ENCODE peak calls at places on chromosomes 1 and 21, in four cellular contexts. P is AG09309, G is endothelial cell, S is MM.1S. J is an unnamed sample.
A peak's percentile ranks its signal among the peaks of the same experiment; 100 is the strongest.

GRCh38 chr1:53512807-53513755 is 53.9 kb downstream of the DMRTB1 start:
- DNase-seq in P (no peak), G (no peak), S (no peak), J (peak; percentile 12)

GRCh38 chr1:192104852-192105251 is 53.4 kb upstream of the RGS18 start:
- DNase-seq in P (peak; percentile 14), G (no peak), S (no peak), J (no peak)

GRCh38 chr1:65319141-65319540 is 9.8 kb downstream of the DNAJC6 start:
- DNase-seq in P (no peak), G (no peak), S (no peak), J (no peak)

GRCh38 chr1:111204211-111204883 is 3.9 kb upstream of the DENND2D start:
- DNase-seq in P (no peak), G (no peak), S (peak; percentile 62), J (no peak)

GRCh38 chr21:44866780-44867179 is 6.7 kb downstream of the PTTG1IP start:
- DNase-seq in P (no peak), G (no peak), S (no peak), J (peak; percentile 63)

GRCh38 chr1:197224160-197224559 is 43.9 kb upstream of the CRB1 start:
- DNase-seq in P (no peak), G (no peak), S (no peak), J (no peak)

GRCh38 chr1:200923607-200924006 is 28.9 kb downstream of the INAVA start:
- DNase-seq in P (no peak), G (no peak), S (no peak), J (no peak)

GRCh38 chr1:7552402-7552801 is 218.7 kb upstream of the VAMP3 start:
- DNase-seq in P (no peak), G (no peak), S (no peak), J (peak; percentile 10)

GRCh38 chr1:226551299-226551698 is 2.7 kb downstream of the STUM start:
- DNase-seq in P (no peak), G (no peak), S (no peak), J (no peak)

GRCh38 chr1:117579221-117579906 is 26.5 kb upstream of the TENT5C start:
- DNase-seq in P (no peak), G (no peak), S (no peak), J (no peak)

GRCh38 chr1:230186003-230186863 is 119.2 kb downstream of the GALNT2 start:
- DNase-seq in P (no peak), G (no peak), S (no peak), J (no peak)

GRCh38 chr1:162536511-162536910 is 25.0 kb upstream of the UAP1 start:
- DNase-seq in P (peak; percentile 34), G (no peak), S (no peak), J (no peak)

GRCh38 chr1:245378352-245379144 is 223.8 kb downstream of the KIF26B start:
- DNase-seq in P (no peak), G (no peak), S (peak; percentile 42), J (no peak)

GRCh38 chr1:243526180-243526579 is 270.3 kb downstream of the SDCCAG8 start:
- DNase-seq in P (no peak), G (no peak), S (no peak), J (no peak)

GRCh38 chr1:183349201-183349711 is 68.9 kb downstream of the NMNAT2 start:
- DNase-seq in P (peak; percentile 53), G (no peak), S (no peak), J (no peak)

DNA sequence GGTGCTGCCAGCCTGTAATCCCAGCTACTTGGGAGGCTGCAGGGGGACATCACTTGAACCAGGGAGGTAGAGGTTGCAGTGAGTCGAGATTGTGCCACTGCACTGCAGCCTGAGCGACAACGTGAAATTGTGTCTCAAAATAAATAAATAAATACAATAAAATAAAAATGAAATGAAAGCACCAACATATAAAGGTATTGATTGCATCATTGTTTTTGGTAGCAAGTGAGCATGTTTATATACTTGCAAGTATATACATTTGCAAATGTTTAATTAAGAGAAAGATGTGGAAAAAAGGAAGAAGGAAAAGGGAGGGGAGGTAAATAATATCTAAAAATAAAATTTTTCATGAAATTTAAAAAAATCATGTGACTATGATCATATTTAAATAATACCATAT is 32.8 kb upstream of the NRIP1 start:
- DNase-seq in P (no peak), G (no peak), S (no peak), J (no peak)
- TF ChIP-seq CTCF in P (no peak), G (no peak), S (no peak), J (no peak)

GRCh38 chr1:98706173-98706848 is 44.8 kb downstream of the SNX7 start:
- DNase-seq in P (no peak), G (no peak), S (no peak), J (no peak)

GRCh38 chr1:98704474-98704873 is 43.0 kb downstream of the SNX7 start:
- DNase-seq in P (no peak), G (peak; percentile 10), S (no peak), J (peak; percentile 29)

DNA sequence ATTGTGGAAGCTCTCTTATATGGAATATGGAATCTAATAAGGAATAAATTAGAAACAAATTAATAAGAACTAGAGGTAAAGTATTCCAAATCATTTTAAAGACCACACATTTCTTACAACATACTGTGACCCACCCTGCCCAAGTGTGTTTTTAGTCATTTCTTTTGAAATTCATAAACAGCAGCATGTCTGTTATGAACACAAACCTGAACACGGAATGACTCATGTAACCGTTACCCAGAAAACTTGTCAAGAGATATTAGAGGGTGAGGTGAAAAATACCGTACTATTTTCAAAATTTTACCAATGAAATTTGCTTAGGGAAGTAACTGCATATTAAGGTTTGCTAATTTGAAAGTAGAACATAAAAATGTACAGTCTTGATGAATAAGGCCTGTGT is 48.4 kb downstream of the SNX7 start:
- DNase-seq in P (no peak), G (no peak), S (no peak), J (no peak)
- TF ChIP-seq CTCF in P (no peak), G (no peak), S (no peak), J (no peak)

DNA sequence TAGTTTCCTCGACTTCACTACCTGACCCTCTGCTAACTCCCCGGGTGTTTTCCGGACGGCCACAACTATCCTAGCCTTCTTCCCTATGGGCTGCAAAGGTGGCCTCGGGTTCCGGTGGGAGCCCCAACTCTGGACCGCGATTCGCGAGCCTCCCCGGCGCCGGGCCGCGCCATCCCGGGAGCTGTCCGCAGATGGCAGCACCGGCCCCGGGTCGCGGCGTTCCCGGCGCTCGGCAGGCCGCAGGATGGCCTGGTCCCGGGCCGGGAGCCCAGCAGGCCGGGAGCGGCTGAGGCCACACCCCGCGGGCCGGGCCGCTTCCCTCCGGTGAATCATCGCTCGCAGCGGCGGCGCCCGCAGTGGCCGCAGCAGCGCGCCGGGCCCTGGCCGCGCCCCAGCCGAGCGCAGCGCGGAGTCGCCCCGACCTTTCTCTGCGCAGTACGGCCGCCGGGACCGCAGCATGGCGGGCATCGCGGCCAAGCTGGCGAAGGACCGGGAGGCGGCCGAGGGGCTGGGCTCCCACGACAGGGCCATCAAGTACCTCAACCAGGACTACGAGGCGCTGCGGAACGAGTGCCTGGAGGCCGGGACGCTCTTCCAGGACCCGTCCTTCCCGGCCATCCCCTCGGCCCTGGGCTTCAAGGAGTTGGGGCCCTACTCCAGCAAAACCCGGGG is at the start of gene CAPN2:
- DNase-seq in P (no peak), G (peak; percentile 82), S (peak; percentile 76), J (peak; percentile 81)
- TF ChIP-seq CTCF in P (peak; percentile 53), G (peak; percentile 51), S (peak; percentile 55), J (peak; percentile 27)

GRCh38 chr1:202498542-202498941 is 150.0 kb downstream of the PPP1R12B start:
- DNase-seq in P (no peak), G (no peak), S (no peak), J (no peak)

GRCh38 chr1:202505356-202505755 is 156.9 kb downstream of the PPP1R12B start:
- DNase-seq in P (peak; percentile 20), G (no peak), S (no peak), J (no peak)

GRCh38 chr1:202501281-202501680 is 152.8 kb downstream of the PPP1R12B start:
- DNase-seq in P (no peak), G (no peak), S (peak; percentile 39), J (no peak)
- TF ChIP-seq CTCF in P (peak; percentile 46), G (no peak), S (peak; percentile 62), J (no peak)

GRCh38 chr1:119226880-119227279 is 86.4 kb upstream of the WARS2 start:
- DNase-seq in P (no peak), G (no peak), S (no peak), J (no peak)

GRCh38 chr1:119225270-119225669 is 84.8 kb upstream of the WARS2 start:
- DNase-seq in P (no peak), G (no peak), S (no peak), J (no peak)

GRCh38 chr1:119227446-119227845 is 87.0 kb upstream of the WARS2 start:
- DNase-seq in P (no peak), G (peak; percentile 7), S (no peak), J (peak; percentile 30)

GRCh38 chr1:119228318-119228717 is 87.9 kb upstream of the WARS2 start:
- DNase-seq in P (no peak), G (no peak), S (no peak), J (no peak)

GRCh38 chr1:119225831-119226230 is 85.4 kb upstream of the WARS2 start:
- DNase-seq in P (no peak), G (no peak), S (no peak), J (no peak)
- TF ChIP-seq CTCF in P (no peak), G (no peak), S (no peak), J (no peak)

J was measured in glutamatergic neuron.